ENCODE peak calls at places on chromosomes 11 and 22, in five cellular contexts. One of them, this sample, is unnamed.

GRCh38 chr11:11010624-11011127 is 152.8 kb upstream of the ZBED5 start:
- DNase-seq in skeletal muscle cell: no peak
- DNase-seq in T-helper 1 cell: no peak
- DNase-seq in iPS DF 19.7: no peak
- DNase-seq in fibroblast of villous mesenchyme: peak
- DNase-seq in this sample: peak

GRCh38 chr11:87972133-87972532 is 203.1 kb downstream of the RAB38 start:
- DNase-seq in skeletal muscle cell: no peak
- DNase-seq in T-helper 1 cell: no peak
- DNase-seq in iPS DF 19.7: no peak
- DNase-seq in fibroblast of villous mesenchyme: no peak
- DNase-seq in this sample: no peak

GRCh38 chr11:33128739-33129138 is 32.5 kb downstream of the CSTF3 start:
- DNase-seq in skeletal muscle cell: no peak
- DNase-seq in T-helper 1 cell: no peak
- DNase-seq in iPS DF 19.7: no peak
- DNase-seq in fibroblast of villous mesenchyme: no peak
- DNase-seq in this sample: no peak

GRCh38 chr11:9092085-9092484 is 686 bp upstream of the SCUBE2 start:
- DNase-seq in skeletal muscle cell: no peak
- DNase-seq in T-helper 1 cell: no peak
- DNase-seq in iPS DF 19.7: no peak
- DNase-seq in fibroblast of villous mesenchyme: no peak
- DNase-seq in this sample: no peak

GRCh38 chr22:33116846-33117547 is 58.8 kb upstream of the SYN3 start:
- DNase-seq in skeletal muscle cell: no peak
- DNase-seq in T-helper 1 cell: no peak
- DNase-seq in iPS DF 19.7: no peak
- DNase-seq in fibroblast of villous mesenchyme: no peak
- DNase-seq in this sample: no peak

GRCh38 chr11:61928606-61929005 is 11.2 kb upstream of the RAB3IL1 start:
- DNase-seq in skeletal muscle cell: no peak
- DNase-seq in T-helper 1 cell: no peak
- DNase-seq in iPS DF 19.7: no peak
- DNase-seq in fibroblast of villous mesenchyme: no peak
- DNase-seq in this sample: no peak

GRCh38 chr22:48743601-48744282 is 1083.9 kb downstream of the BRD1 start:
- DNase-seq in skeletal muscle cell: no peak
- DNase-seq in T-helper 1 cell: no peak
- DNase-seq in iPS DF 19.7: no peak
- DNase-seq in fibroblast of villous mesenchyme: no peak
- DNase-seq in this sample: no peak

GRCh38 chr11:70577258-70577603 is 178.9 kb downstream of the CTTN start:
- DNase-seq in skeletal muscle cell: no peak
- DNase-seq in T-helper 1 cell: no peak
- DNase-seq in iPS DF 19.7: no peak
- DNase-seq in fibroblast of villous mesenchyme: no peak
- DNase-seq in this sample: no peak

GRCh38 chr22:29873943-29874342 is 9.0 kb upstream of the MTMR3 start:
- DNase-seq in skeletal muscle cell: no peak
- DNase-seq in T-helper 1 cell: no peak
- DNase-seq in iPS DF 19.7: no peak
- DNase-seq in fibroblast of villous mesenchyme: no peak
- DNase-seq in this sample: no peak

GRCh38 chr22:32206774-32207758 is 2.2 kb upstream of the RFPL2 start:
- DNase-seq in skeletal muscle cell: no peak
- DNase-seq in T-helper 1 cell: no peak
- DNase-seq in iPS DF 19.7: peak
- DNase-seq in fibroblast of villous mesenchyme: peak
- DNase-seq in this sample: peak

GRCh38 chr22:42863349-42863911 is 6.4 kb upstream of the ARFGAP3 start:
- DNase-seq in skeletal muscle cell: peak
- DNase-seq in T-helper 1 cell: no peak
- DNase-seq in iPS DF 19.7: no peak
- DNase-seq in fibroblast of villous mesenchyme: peak
- DNase-seq in this sample: peak

GRCh38 chr11:63710476-63711217 is 29.3 kb downstream of the RTN3 start:
- DNase-seq in skeletal muscle cell: peak
- DNase-seq in T-helper 1 cell: no peak
- DNase-seq in iPS DF 19.7: no peak
- DNase-seq in fibroblast of villous mesenchyme: peak
- DNase-seq in this sample: peak

GRCh38 chr11:63620928-63621539 is 6.8 kb upstream of the PLAAT3 start:
- DNase-seq in skeletal muscle cell: no peak
- DNase-seq in T-helper 1 cell: no peak
- DNase-seq in iPS DF 19.7: no peak
- DNase-seq in fibroblast of villous mesenchyme: no peak
- DNase-seq in this sample: no peak

GRCh38 chr11:8225589-8226036 is 38.1 kb downstream of the LMO1 start:
- DNase-seq in skeletal muscle cell: no peak
- DNase-seq in T-helper 1 cell: no peak
- DNase-seq in iPS DF 19.7: no peak
- DNase-seq in fibroblast of villous mesenchyme: peak
- DNase-seq in this sample: peak

GRCh38 chr22:48257690-48258065 is 1495.2 kb downstream of the TBC1D22A start:
- DNase-seq in skeletal muscle cell: no peak
- DNase-seq in T-helper 1 cell: no peak
- DNase-seq in iPS DF 19.7: no peak
- DNase-seq in fibroblast of villous mesenchyme: no peak
- DNase-seq in this sample: no peak

GRCh38 chr11:75562836-75563484 is 907 bp downstream of the SERPINH1 start:
- DNase-seq in skeletal muscle cell: no peak
- DNase-seq in T-helper 1 cell: no peak
- DNase-seq in iPS DF 19.7: no peak
- DNase-seq in fibroblast of villous mesenchyme: peak
- DNase-seq in this sample: peak

GRCh38 chr11:76763573-76764348 is 19.4 kb upstream of the TSKU start:
- DNase-seq in skeletal muscle cell: peak
- DNase-seq in T-helper 1 cell: no peak
- DNase-seq in iPS DF 19.7: no peak
- DNase-seq in fibroblast of villous mesenchyme: peak
- DNase-seq in this sample: peak

GRCh38 chr11:70545626-70545945 is 147.3 kb downstream of the CTTN start:
- DNase-seq in skeletal muscle cell: no peak
- DNase-seq in T-helper 1 cell: no peak
- DNase-seq in iPS DF 19.7: no peak
- DNase-seq in fibroblast of villous mesenchyme: no peak
- DNase-seq in this sample: no peak

GRCh38 chr11:119352857-119353260 is 6.4 kb upstream of the MFRP start:
- DNase-seq in skeletal muscle cell: no peak
- DNase-seq in T-helper 1 cell: no peak
- DNase-seq in iPS DF 19.7: no peak
- DNase-seq in fibroblast of villous mesenchyme: no peak
- DNase-seq in this sample: no peak

GRCh38 chr11:57163160-57163868 is 18.4 kb upstream of the LRRC55 start:
- DNase-seq in skeletal muscle cell: no peak
- DNase-seq in T-helper 1 cell: no peak
- DNase-seq in iPS DF 19.7: no peak
- DNase-seq in fibroblast of villous mesenchyme: no peak
- DNase-seq in this sample: no peak

GRCh38 chr11:82234256-82234655 is 499.4 kb downstream of the FAM181B start:
- DNase-seq in skeletal muscle cell: no peak
- DNase-seq in T-helper 1 cell: no peak
- DNase-seq in iPS DF 19.7: no peak
- DNase-seq in fibroblast of villous mesenchyme: no peak
- DNase-seq in this sample: no peak

GRCh38 chr22:44710474-44711235 is 8.7 kb downstream of the PRR5 start:
- DNase-seq in skeletal muscle cell: no peak
- DNase-seq in T-helper 1 cell: no peak
- DNase-seq in iPS DF 19.7: no peak
- DNase-seq in fibroblast of villous mesenchyme: no peak
- DNase-seq in this sample: no peak

GRCh38 chr11:75387742-75388294 is 11.5 kb upstream of the RPS3 start:
- DNase-seq in skeletal muscle cell: no peak
- DNase-seq in T-helper 1 cell: no peak
- DNase-seq in iPS DF 19.7: no peak
- DNase-seq in fibroblast of villous mesenchyme: no peak
- DNase-seq in this sample: no peak

GRCh38 chr22:27842994-27843431 is 41.5 kb upstream of the MN1 start:
- DNase-seq in skeletal muscle cell: no peak
- DNase-seq in T-helper 1 cell: no peak
- DNase-seq in iPS DF 19.7: no peak
- DNase-seq in fibroblast of villous mesenchyme: no peak
- DNase-seq in this sample: no peak

GRCh38 chr11:882593-882992 is 28.0 kb downstream of the CHID1 start:
- DNase-seq in skeletal muscle cell: no peak
- DNase-seq in T-helper 1 cell: no peak
- DNase-seq in iPS DF 19.7: no peak
- DNase-seq in fibroblast of villous mesenchyme: no peak
- DNase-seq in this sample: no peak

GRCh38 chr11:121656333-121657090 is 203.7 kb upstream of the SORL1-AS1 start:
- DNase-seq in skeletal muscle cell: no peak
- DNase-seq in T-helper 1 cell: no peak
- DNase-seq in iPS DF 19.7: no peak
- DNase-seq in fibroblast of villous mesenchyme: no peak
- DNase-seq in this sample: no peak

GRCh38 chr11:12871788-12872321 is 137.3 kb upstream of the RASSF10 start:
- DNase-seq in skeletal muscle cell: no peak
- DNase-seq in T-helper 1 cell: no peak
- DNase-seq in iPS DF 19.7: no peak
- DNase-seq in fibroblast of villous mesenchyme: peak
- DNase-seq in this sample: peak

This sample was measured in iris pigment epithelial cell.